ENCODE peak calls at places on chromosomes 5 and 9, in six cellular contexts. One of them, this sample, is unnamed.

GRCh38 chr5:173282916-173283315 is 45.3 kb downstream of the STC2 start:
- DNase-seq in AG10803: no peak
- DNase-seq in foreskin fibroblast: no peak
- DNase-seq in dorsolateral prefrontal cortex: no peak
- DNase-seq in naive thymus-derived CD8-positive, alpha-beta T cell: no peak
- DNase-seq in NCI-H1436 treated with DMSO at 0.1 percent for 48 hours: no peak
- DNase-seq in this sample: no peak

GRCh38 chr9:751137-752051 is 90.1 kb upstream of the DMRT1 start:
- DNase-seq in AG10803: peak; percentile 72
- DNase-seq in foreskin fibroblast: no peak
- DNase-seq in dorsolateral prefrontal cortex: no peak
- DNase-seq in naive thymus-derived CD8-positive, alpha-beta T cell: no peak
- DNase-seq in NCI-H1436 treated with DMSO at 0.1 percent for 48 hours: no peak
- DNase-seq in this sample: no peak

GRCh38 chr5:74877624-74878304 is 11.6 kb upstream of the FAM169A start:
- DNase-seq in AG10803: no peak
- DNase-seq in foreskin fibroblast: no peak
- DNase-seq in dorsolateral prefrontal cortex: no peak
- DNase-seq in naive thymus-derived CD8-positive, alpha-beta T cell: no peak
- DNase-seq in NCI-H1436 treated with DMSO at 0.1 percent for 48 hours: no peak
- DNase-seq in this sample: no peak

GRCh38 chr5:102762095-102762534 is 7.0 kb downstream of the PAM start:
- DNase-seq in AG10803: peak; percentile 74
- DNase-seq in foreskin fibroblast: peak; percentile 72
- DNase-seq in dorsolateral prefrontal cortex: no peak
- DNase-seq in naive thymus-derived CD8-positive, alpha-beta T cell: no peak
- DNase-seq in NCI-H1436 treated with DMSO at 0.1 percent for 48 hours: no peak
- DNase-seq in this sample: no peak

GRCh38 chr9:74517188-74517587 is 20.1 kb downstream of the RORB start:
- DNase-seq in AG10803: no peak
- DNase-seq in foreskin fibroblast: no peak
- DNase-seq in dorsolateral prefrontal cortex: no peak
- DNase-seq in naive thymus-derived CD8-positive, alpha-beta T cell: no peak
- DNase-seq in NCI-H1436 treated with DMSO at 0.1 percent for 48 hours: no peak
- DNase-seq in this sample: no peak

GRCh38 chr9:94772654-94773303 is 46.3 kb downstream of the AOPEP start:
- DNase-seq in AG10803: peak; percentile 62
- DNase-seq in foreskin fibroblast: peak; percentile 31
- DNase-seq in dorsolateral prefrontal cortex: peak; percentile 74
- DNase-seq in naive thymus-derived CD8-positive, alpha-beta T cell: no peak
- DNase-seq in NCI-H1436 treated with DMSO at 0.1 percent for 48 hours: peak; percentile 13
- DNase-seq in this sample: peak; percentile 57

GRCh38 chr5:83586874-83587776 is 115.6 kb downstream of the VCAN start:
- DNase-seq in AG10803: peak; percentile 46
- DNase-seq in foreskin fibroblast: peak; percentile 33
- DNase-seq in dorsolateral prefrontal cortex: no peak
- DNase-seq in naive thymus-derived CD8-positive, alpha-beta T cell: no peak
- DNase-seq in NCI-H1436 treated with DMSO at 0.1 percent for 48 hours: no peak
- DNase-seq in this sample: no peak

GRCh38 chr5:40288791-40289475 is 390.8 kb upstream of the PTGER4 start:
- DNase-seq in AG10803: no peak
- DNase-seq in foreskin fibroblast: no peak
- DNase-seq in dorsolateral prefrontal cortex: no peak
- DNase-seq in naive thymus-derived CD8-positive, alpha-beta T cell: no peak
- DNase-seq in NCI-H1436 treated with DMSO at 0.1 percent for 48 hours: no peak
- DNase-seq in this sample: no peak

GRCh38 chr5:175254155-175254554 is 189.8 kb downstream of the DRD1 start:
- DNase-seq in AG10803: peak; percentile 35
- DNase-seq in foreskin fibroblast: peak; percentile 6
- DNase-seq in dorsolateral prefrontal cortex: no peak
- DNase-seq in naive thymus-derived CD8-positive, alpha-beta T cell: no peak
- DNase-seq in NCI-H1436 treated with DMSO at 0.1 percent for 48 hours: no peak
- DNase-seq in this sample: no peak

GRCh38 chr5:113505181-113505580 is 8.3 kb upstream of the YTHDC2 start:
- DNase-seq in AG10803: no peak
- DNase-seq in foreskin fibroblast: peak; percentile 32
- DNase-seq in dorsolateral prefrontal cortex: no peak
- DNase-seq in naive thymus-derived CD8-positive, alpha-beta T cell: no peak
- DNase-seq in NCI-H1436 treated with DMSO at 0.1 percent for 48 hours: no peak
- DNase-seq in this sample: no peak

GRCh38 chr5:151319334-151319733 is 15.8 kb upstream of the SLC36A3 start:
- DNase-seq in AG10803: peak; percentile 20
- DNase-seq in foreskin fibroblast: peak; percentile 18
- DNase-seq in dorsolateral prefrontal cortex: no peak
- DNase-seq in naive thymus-derived CD8-positive, alpha-beta T cell: no peak
- DNase-seq in NCI-H1436 treated with DMSO at 0.1 percent for 48 hours: no peak
- DNase-seq in this sample: no peak

GRCh38 chr5:82257247-82257646 is 20.9 kb downstream of the RPS23 start:
- DNase-seq in AG10803: no peak
- DNase-seq in foreskin fibroblast: no peak
- DNase-seq in dorsolateral prefrontal cortex: no peak
- DNase-seq in naive thymus-derived CD8-positive, alpha-beta T cell: no peak
- DNase-seq in NCI-H1436 treated with DMSO at 0.1 percent for 48 hours: no peak
- DNase-seq in this sample: no peak

GRCh38 chr5:79518718-79519117 is 4.8 kb upstream of the HOMER1 start:
- DNase-seq in AG10803: no peak
- DNase-seq in foreskin fibroblast: no peak
- DNase-seq in dorsolateral prefrontal cortex: no peak
- DNase-seq in naive thymus-derived CD8-positive, alpha-beta T cell: no peak
- DNase-seq in NCI-H1436 treated with DMSO at 0.1 percent for 48 hours: no peak
- DNase-seq in this sample: no peak

GRCh38 chr9:126148523-126148870 is 178.1 kb upstream of the MVB12B start:
- DNase-seq in AG10803: no peak
- DNase-seq in foreskin fibroblast: no peak
- DNase-seq in dorsolateral prefrontal cortex: no peak
- DNase-seq in naive thymus-derived CD8-positive, alpha-beta T cell: no peak
- DNase-seq in NCI-H1436 treated with DMSO at 0.1 percent for 48 hours: no peak
- DNase-seq in this sample: no peak

GRCh38 chr5:1453613-1454012 is 8.4 kb upstream of the SLC6A3 start:
- DNase-seq in AG10803: no peak
- DNase-seq in foreskin fibroblast: no peak
- DNase-seq in dorsolateral prefrontal cortex: no peak
- DNase-seq in naive thymus-derived CD8-positive, alpha-beta T cell: no peak
- DNase-seq in NCI-H1436 treated with DMSO at 0.1 percent for 48 hours: no peak
- DNase-seq in this sample: no peak

GRCh38 chr5:55101556-55102276 is 730 bp upstream of the GZMA start:
- DNase-seq in AG10803: no peak
- DNase-seq in foreskin fibroblast: no peak
- DNase-seq in dorsolateral prefrontal cortex: no peak
- DNase-seq in naive thymus-derived CD8-positive, alpha-beta T cell: peak; percentile 65
- DNase-seq in NCI-H1436 treated with DMSO at 0.1 percent for 48 hours: no peak
- DNase-seq in this sample: no peak

GRCh38 chr9:85700330-85700729 is 41.4 kb downstream of the AGTPBP1 start:
- DNase-seq in AG10803: no peak
- DNase-seq in foreskin fibroblast: no peak
- DNase-seq in dorsolateral prefrontal cortex: no peak
- DNase-seq in naive thymus-derived CD8-positive, alpha-beta T cell: no peak
- DNase-seq in NCI-H1436 treated with DMSO at 0.1 percent for 48 hours: no peak
- DNase-seq in this sample: no peak

GRCh38 chr5:153937661-153938060 is 101.0 kb downstream of the FAM114A2 start:
- DNase-seq in AG10803: peak; percentile 61
- DNase-seq in foreskin fibroblast: peak; percentile 12
- DNase-seq in dorsolateral prefrontal cortex: no peak
- DNase-seq in naive thymus-derived CD8-positive, alpha-beta T cell: no peak
- DNase-seq in NCI-H1436 treated with DMSO at 0.1 percent for 48 hours: no peak
- DNase-seq in this sample: no peak

This sample was measured in amygdala.